ENCODE peak calls at places on chromosomes 1 and 21, in nine cellular contexts. One of them, this sample, is unnamed.

GRCh38 chr1:210232524-210233215 is at the start of gene SERTAD4:
- DNase-seq in IMR-90: no peak
- DNase-seq in fibroblast of mammary gland: peak
- DNase-seq in SK-N-DZ: peak
- DNase-seq in fibroblast of lung: peak
- DNase-seq in NCI-H748 treated with DMSO at 0.1 percent for 48 hours: peak
- DNase-seq in choroid plexus epithelial cell: peak
- DNase-seq in ACHN: peak
- DNase-seq in stimulated activated CD8-positive, alpha-beta memory T cell treated with anti-CD3 and anti-CD28 coated beads, Interleukin-15, amount 100 ng/mL, for 1 hour: no peak
- DNase-seq in this sample: peak

GRCh38 chr1:155186266-155186954 is 12.8 kb downstream of the TRIM46 start:
- DNase-seq in fibroblast of lung: no peak
- DNase-seq in NCI-H748 treated with DMSO at 0.1 percent for 48 hours: no peak
- DNase-seq in choroid plexus epithelial cell: no peak
- DNase-seq in fibroblast of mammary gland: no peak
- DNase-seq in stimulated activated CD8-positive, alpha-beta memory T cell treated with anti-CD3 and anti-CD28 coated beads, Interleukin-15, amount 100 ng/mL, for 1 hour: no peak
- DNase-seq in IMR-90: no peak
- DNase-seq in ACHN: no peak
- DNase-seq in SK-N-DZ: no peak
- DNase-seq in this sample: no peak

GRCh38 chr1:159900086-159900680 is at the start of gene CFAP45:
- DNase-seq in stimulated activated CD8-positive, alpha-beta memory T cell treated with anti-CD3 and anti-CD28 coated beads, Interleukin-15, amount 100 ng/mL, for 1 hour: no peak
- DNase-seq in ACHN: no peak
- DNase-seq in NCI-H748 treated with DMSO at 0.1 percent for 48 hours: peak
- DNase-seq in IMR-90: peak
- DNase-seq in fibroblast of mammary gland: peak
- DNase-seq in SK-N-DZ: peak
- DNase-seq in choroid plexus epithelial cell: peak
- DNase-seq in fibroblast of lung: peak
- DNase-seq in this sample: peak

GRCh38 chr1:33050221-33051076 is 13.8 kb upstream of the AK2 start:
- DNase-seq in NCI-H748 treated with DMSO at 0.1 percent for 48 hours: no peak
- DNase-seq in fibroblast of mammary gland: peak
- DNase-seq in stimulated activated CD8-positive, alpha-beta memory T cell treated with anti-CD3 and anti-CD28 coated beads, Interleukin-15, amount 100 ng/mL, for 1 hour: no peak
- DNase-seq in fibroblast of lung: peak
- DNase-seq in IMR-90: peak
- DNase-seq in choroid plexus epithelial cell: peak
- DNase-seq in SK-N-DZ: no peak
- DNase-seq in ACHN: peak
- DNase-seq in this sample: peak

GRCh38 chr1:182181167-182181572 is 119.7 kb upstream of the ZNF648 start:
- DNase-seq in fibroblast of mammary gland: no peak
- DNase-seq in choroid plexus epithelial cell: no peak
- DNase-seq in ACHN: no peak
- DNase-seq in fibroblast of lung: peak
- DNase-seq in NCI-H748 treated with DMSO at 0.1 percent for 48 hours: no peak
- DNase-seq in stimulated activated CD8-positive, alpha-beta memory T cell treated with anti-CD3 and anti-CD28 coated beads, Interleukin-15, amount 100 ng/mL, for 1 hour: no peak
- DNase-seq in SK-N-DZ: no peak
- DNase-seq in IMR-90: no peak
- DNase-seq in this sample: peak

GRCh38 chr1:3533051-3534048 is 78.0 kb downstream of the MEGF6 start:
- DNase-seq in ACHN: no peak
- DNase-seq in stimulated activated CD8-positive, alpha-beta memory T cell treated with anti-CD3 and anti-CD28 coated beads, Interleukin-15, amount 100 ng/mL, for 1 hour: no peak
- DNase-seq in choroid plexus epithelial cell: no peak
- DNase-seq in fibroblast of mammary gland: no peak
- DNase-seq in SK-N-DZ: no peak
- DNase-seq in IMR-90: no peak
- DNase-seq in fibroblast of lung: no peak
- DNase-seq in NCI-H748 treated with DMSO at 0.1 percent for 48 hours: no peak
- DNase-seq in this sample: no peak

GRCh38 chr21:33168886-33169285 is 60.9 kb upstream of the IFNAR2 start:
- DNase-seq in fibroblast of mammary gland: no peak
- DNase-seq in NCI-H748 treated with DMSO at 0.1 percent for 48 hours: no peak
- DNase-seq in choroid plexus epithelial cell: no peak
- DNase-seq in stimulated activated CD8-positive, alpha-beta memory T cell treated with anti-CD3 and anti-CD28 coated beads, Interleukin-15, amount 100 ng/mL, for 1 hour: no peak
- DNase-seq in IMR-90: no peak
- DNase-seq in fibroblast of lung: no peak
- DNase-seq in SK-N-DZ: no peak
- DNase-seq in ACHN: no peak
- DNase-seq in this sample: no peak

GRCh38 chr1:202122639-202123335 is at the start of gene GPR37L1:
- DNase-seq in IMR-90: peak
- DNase-seq in stimulated activated CD8-positive, alpha-beta memory T cell treated with anti-CD3 and anti-CD28 coated beads, Interleukin-15, amount 100 ng/mL, for 1 hour: no peak
- DNase-seq in ACHN: peak
- DNase-seq in fibroblast of mammary gland: peak
- DNase-seq in SK-N-DZ: peak
- DNase-seq in NCI-H748 treated with DMSO at 0.1 percent for 48 hours: no peak
- DNase-seq in fibroblast of lung: peak
- DNase-seq in choroid plexus epithelial cell: peak
- DNase-seq in this sample: peak

GRCh38 chr1:96707023-96707422 is 14.6 kb upstream of the PTBP2 start:
- DNase-seq in NCI-H748 treated with DMSO at 0.1 percent for 48 hours: no peak
- DNase-seq in IMR-90: no peak
- DNase-seq in choroid plexus epithelial cell: no peak
- DNase-seq in SK-N-DZ: no peak
- DNase-seq in ACHN: no peak
- DNase-seq in fibroblast of lung: no peak
- DNase-seq in fibroblast of mammary gland: no peak
- DNase-seq in stimulated activated CD8-positive, alpha-beta memory T cell treated with anti-CD3 and anti-CD28 coated beads, Interleukin-15, amount 100 ng/mL, for 1 hour: no peak
- DNase-seq in this sample: no peak

GRCh38 chr1:233172201-233172600 is 123.3 kb downstream of the PCNX2 start:
- DNase-seq in IMR-90: peak
- DNase-seq in fibroblast of mammary gland: peak
- DNase-seq in SK-N-DZ: peak
- DNase-seq in ACHN: peak
- DNase-seq in stimulated activated CD8-positive, alpha-beta memory T cell treated with anti-CD3 and anti-CD28 coated beads, Interleukin-15, amount 100 ng/mL, for 1 hour: no peak
- DNase-seq in fibroblast of lung: peak
- DNase-seq in NCI-H748 treated with DMSO at 0.1 percent for 48 hours: no peak
- DNase-seq in choroid plexus epithelial cell: peak
- DNase-seq in this sample: peak

GRCh38 chr1:195568389-195568788 is 1039.9 kb downstream of the KCNT2 start:
- DNase-seq in fibroblast of mammary gland: no peak
- DNase-seq in ACHN: no peak
- DNase-seq in SK-N-DZ: no peak
- DNase-seq in fibroblast of lung: peak
- DNase-seq in IMR-90: peak
- DNase-seq in NCI-H748 treated with DMSO at 0.1 percent for 48 hours: no peak
- DNase-seq in choroid plexus epithelial cell: peak
- DNase-seq in stimulated activated CD8-positive, alpha-beta memory T cell treated with anti-CD3 and anti-CD28 coated beads, Interleukin-15, amount 100 ng/mL, for 1 hour: no peak
- DNase-seq in this sample: no peak

GRCh38 chr1:238104752-238105151 is 214.0 kb upstream of the ZP4 start:
- DNase-seq in choroid plexus epithelial cell: no peak
- DNase-seq in stimulated activated CD8-positive, alpha-beta memory T cell treated with anti-CD3 and anti-CD28 coated beads, Interleukin-15, amount 100 ng/mL, for 1 hour: no peak
- DNase-seq in fibroblast of lung: no peak
- DNase-seq in fibroblast of mammary gland: no peak
- DNase-seq in ACHN: no peak
- DNase-seq in IMR-90: no peak
- DNase-seq in NCI-H748 treated with DMSO at 0.1 percent for 48 hours: no peak
- DNase-seq in SK-N-DZ: no peak
- DNase-seq in this sample: no peak

GRCh38 chr1:112722601-112723510 is 7.7 kb upstream of the PPM1J start:
- DNase-seq in ACHN: no peak
- DNase-seq in fibroblast of lung: peak
- DNase-seq in stimulated activated CD8-positive, alpha-beta memory T cell treated with anti-CD3 and anti-CD28 coated beads, Interleukin-15, amount 100 ng/mL, for 1 hour: no peak
- DNase-seq in choroid plexus epithelial cell: peak
- DNase-seq in NCI-H748 treated with DMSO at 0.1 percent for 48 hours: no peak
- DNase-seq in SK-N-DZ: peak
- DNase-seq in fibroblast of mammary gland: peak
- DNase-seq in IMR-90: peak
- DNase-seq in this sample: no peak

GRCh38 chr1:21335750-21336168 is 45.5 kb upstream of the ECE1 start:
- DNase-seq in fibroblast of mammary gland: no peak
- DNase-seq in IMR-90: no peak
- DNase-seq in choroid plexus epithelial cell: no peak
- DNase-seq in fibroblast of lung: no peak
- DNase-seq in SK-N-DZ: no peak
- DNase-seq in NCI-H748 treated with DMSO at 0.1 percent for 48 hours: no peak
- DNase-seq in stimulated activated CD8-positive, alpha-beta memory T cell treated with anti-CD3 and anti-CD28 coated beads, Interleukin-15, amount 100 ng/mL, for 1 hour: no peak
- DNase-seq in ACHN: no peak
- DNase-seq in this sample: peak

GRCh38 chr21:18204931-18205330 is 39.7 kb upstream of the CHODL start:
- DNase-seq in fibroblast of lung: no peak
- DNase-seq in IMR-90: no peak
- DNase-seq in ACHN: no peak
- DNase-seq in SK-N-DZ: peak
- DNase-seq in choroid plexus epithelial cell: peak
- DNase-seq in NCI-H748 treated with DMSO at 0.1 percent for 48 hours: no peak
- DNase-seq in stimulated activated CD8-positive, alpha-beta memory T cell treated with anti-CD3 and anti-CD28 coated beads, Interleukin-15, amount 100 ng/mL, for 1 hour: no peak
- DNase-seq in fibroblast of mammary gland: no peak
- DNase-seq in this sample: peak

GRCh38 chr1:79554620-79555160 is 548.2 kb upstream of the ADGRL4 start:
- DNase-seq in choroid plexus epithelial cell: no peak
- DNase-seq in ACHN: no peak
- DNase-seq in fibroblast of mammary gland: peak
- DNase-seq in SK-N-DZ: no peak
- DNase-seq in NCI-H748 treated with DMSO at 0.1 percent for 48 hours: no peak
- DNase-seq in stimulated activated CD8-positive, alpha-beta memory T cell treated with anti-CD3 and anti-CD28 coated beads, Interleukin-15, amount 100 ng/mL, for 1 hour: no peak
- DNase-seq in fibroblast of lung: peak
- DNase-seq in IMR-90: peak
- DNase-seq in this sample: peak

GRCh38 chr1:28971980-28972771 is 57.8 kb downstream of the EPB41 start:
- DNase-seq in choroid plexus epithelial cell: peak
- DNase-seq in SK-N-DZ: no peak
- DNase-seq in NCI-H748 treated with DMSO at 0.1 percent for 48 hours: no peak
- DNase-seq in fibroblast of mammary gland: peak
- DNase-seq in ACHN: peak
- DNase-seq in stimulated activated CD8-positive, alpha-beta memory T cell treated with anti-CD3 and anti-CD28 coated beads, Interleukin-15, amount 100 ng/mL, for 1 hour: no peak
- DNase-seq in fibroblast of lung: peak
- DNase-seq in IMR-90: peak
- DNase-seq in this sample: peak

GRCh38 chr1:165857046-165857801 is 29.8 kb downstream of the UCK2 start:
- DNase-seq in choroid plexus epithelial cell: peak
- DNase-seq in fibroblast of mammary gland: peak
- DNase-seq in IMR-90: peak
- DNase-seq in SK-N-DZ: peak
- DNase-seq in stimulated activated CD8-positive, alpha-beta memory T cell treated with anti-CD3 and anti-CD28 coated beads, Interleukin-15, amount 100 ng/mL, for 1 hour: no peak
- DNase-seq in NCI-H748 treated with DMSO at 0.1 percent for 48 hours: no peak
- DNase-seq in fibroblast of lung: peak
- DNase-seq in ACHN: peak
- DNase-seq in this sample: peak

GRCh38 chr21:31813873-31814272 is 58.9 kb upstream of the HUNK start:
- DNase-seq in SK-N-DZ: no peak
- DNase-seq in stimulated activated CD8-positive, alpha-beta memory T cell treated with anti-CD3 and anti-CD28 coated beads, Interleukin-15, amount 100 ng/mL, for 1 hour: no peak
- DNase-seq in IMR-90: no peak
- DNase-seq in NCI-H748 treated with DMSO at 0.1 percent for 48 hours: no peak
- DNase-seq in ACHN: no peak
- DNase-seq in choroid plexus epithelial cell: no peak
- DNase-seq in fibroblast of mammary gland: no peak
- DNase-seq in fibroblast of lung: no peak
- DNase-seq in this sample: no peak

GRCh38 chr1:14265515-14265914 is 333.0 kb upstream of the KAZN start:
- DNase-seq in NCI-H748 treated with DMSO at 0.1 percent for 48 hours: no peak
- DNase-seq in fibroblast of mammary gland: no peak
- DNase-seq in IMR-90: no peak
- DNase-seq in ACHN: no peak
- DNase-seq in fibroblast of lung: no peak
- DNase-seq in choroid plexus epithelial cell: no peak
- DNase-seq in stimulated activated CD8-positive, alpha-beta memory T cell treated with anti-CD3 and anti-CD28 coated beads, Interleukin-15, amount 100 ng/mL, for 1 hour: no peak
- DNase-seq in SK-N-DZ: peak
- DNase-seq in this sample: no peak

GRCh38 chr1:199522936-199523335 is 504.6 kb upstream of the NR5A2 start:
- DNase-seq in fibroblast of lung: peak
- DNase-seq in IMR-90: peak
- DNase-seq in NCI-H748 treated with DMSO at 0.1 percent for 48 hours: no peak
- DNase-seq in ACHN: no peak
- DNase-seq in fibroblast of mammary gland: peak
- DNase-seq in SK-N-DZ: no peak
- DNase-seq in stimulated activated CD8-positive, alpha-beta memory T cell treated with anti-CD3 and anti-CD28 coated beads, Interleukin-15, amount 100 ng/mL, for 1 hour: no peak
- DNase-seq in choroid plexus epithelial cell: peak
- DNase-seq in this sample: peak

GRCh38 chr1:90707363-90707710 is 9.8 kb downstream of the BARHL2 start:
- DNase-seq in IMR-90: peak
- DNase-seq in SK-N-DZ: no peak
- DNase-seq in fibroblast of lung: peak
- DNase-seq in NCI-H748 treated with DMSO at 0.1 percent for 48 hours: no peak
- DNase-seq in fibroblast of mammary gland: peak
- DNase-seq in choroid plexus epithelial cell: peak
- DNase-seq in stimulated activated CD8-positive, alpha-beta memory T cell treated with anti-CD3 and anti-CD28 coated beads, Interleukin-15, amount 100 ng/mL, for 1 hour: no peak
- DNase-seq in ACHN: peak
- DNase-seq in this sample: peak

GRCh38 chr1:43435146-43436145 is 18.3 kb downstream of the HYI start:
- DNase-seq in IMR-90: peak
- DNase-seq in ACHN: no peak
- DNase-seq in SK-N-DZ: no peak
- DNase-seq in choroid plexus epithelial cell: peak
- DNase-seq in stimulated activated CD8-positive, alpha-beta memory T cell treated with anti-CD3 and anti-CD28 coated beads, Interleukin-15, amount 100 ng/mL, for 1 hour: no peak
- DNase-seq in fibroblast of mammary gland: peak
- DNase-seq in NCI-H748 treated with DMSO at 0.1 percent for 48 hours: no peak
- DNase-seq in fibroblast of lung: peak
- DNase-seq in this sample: no peak